ENCODE peak calls at places on chromosomes 6 and 20, in ten cellular contexts. One of them, this sample, is unnamed.
A peak's percentile ranks its signal among the peaks of the same experiment; 100 is the strongest.

GRCh38 chr6:161817881-161818280 is 544.0 kb upstream of the AGPAT4 start:
- DNase-seq in IMR-90: no peak
- DNase-seq in ascending aorta: no peak
- DNase-seq in endodermal cell: no peak
- DNase-seq in GM23248: no peak
- DNase-seq in body of pancreas: no peak
- DNase-seq in DND-41: no peak
- DNase-seq in pancreas: no peak
- DNase-seq in hepatocyte: no peak
- DNase-seq in CD4-positive, CD25-positive, alpha-beta regulatory T cell: no peak
- DNase-seq in this sample: no peak

GRCh38 chr6:140441256-140441655 is 1066.8 kb upstream of the CITED2 start:
- DNase-seq in IMR-90: peak; percentile 63
- DNase-seq in ascending aorta: no peak
- DNase-seq in endodermal cell: peak; percentile 85
- DNase-seq in GM23248: peak; percentile 28
- DNase-seq in body of pancreas: peak; percentile 48
- DNase-seq in DND-41: no peak
- DNase-seq in pancreas: no peak
- DNase-seq in hepatocyte: peak; percentile 76
- DNase-seq in CD4-positive, CD25-positive, alpha-beta regulatory T cell: no peak
- DNase-seq in this sample: no peak

GRCh38 chr20:4894981-4895381 is 106.3 kb downstream of the SLC23A2 start:
- DNase-seq in IMR-90: no peak
- DNase-seq in ascending aorta: no peak
- DNase-seq in endodermal cell: no peak
- DNase-seq in GM23248: no peak
- DNase-seq in body of pancreas: peak; percentile 9
- DNase-seq in DND-41: no peak
- DNase-seq in pancreas: no peak
- DNase-seq in hepatocyte: no peak
- DNase-seq in CD4-positive, CD25-positive, alpha-beta regulatory T cell: no peak
- DNase-seq in this sample: no peak

GRCh38 chr6:118660218-118660569 is 8.8 kb upstream of the CEP85L start:
- DNase-seq in IMR-90: no peak
- DNase-seq in ascending aorta: no peak
- DNase-seq in endodermal cell: no peak
- DNase-seq in GM23248: peak; percentile 27
- DNase-seq in body of pancreas: no peak
- DNase-seq in DND-41: peak; percentile 92
- DNase-seq in pancreas: no peak
- DNase-seq in hepatocyte: peak; percentile 50
- DNase-seq in CD4-positive, CD25-positive, alpha-beta regulatory T cell: peak; percentile 42
- DNase-seq in this sample: peak; percentile 67

GRCh38 chr6:90144396-90144795 is 152.2 kb downstream of the BACH2 start:
- DNase-seq in IMR-90: no peak
- DNase-seq in ascending aorta: no peak
- DNase-seq in endodermal cell: no peak
- DNase-seq in GM23248: no peak
- DNase-seq in body of pancreas: no peak
- DNase-seq in DND-41: no peak
- DNase-seq in pancreas: no peak
- DNase-seq in hepatocyte: no peak
- DNase-seq in CD4-positive, CD25-positive, alpha-beta regulatory T cell: no peak
- DNase-seq in this sample: no peak

GRCh38 chr20:62759981-62760431 is 36.3 kb upstream of the MRGBP start:
- DNase-seq in IMR-90: no peak
- DNase-seq in ascending aorta: no peak
- DNase-seq in endodermal cell: no peak
- DNase-seq in GM23248: no peak
- DNase-seq in body of pancreas: no peak
- DNase-seq in DND-41: no peak
- DNase-seq in pancreas: peak; percentile 31
- DNase-seq in hepatocyte: no peak
- DNase-seq in CD4-positive, CD25-positive, alpha-beta regulatory T cell: no peak
- DNase-seq in this sample: no peak

GRCh38 chr6:77440206-77440976 is 22.9 kb downstream of the HTR1B start:
- DNase-seq in IMR-90: peak; percentile 94
- DNase-seq in ascending aorta: no peak
- DNase-seq in endodermal cell: no peak
- DNase-seq in GM23248: no peak
- DNase-seq in body of pancreas: no peak
- DNase-seq in DND-41: no peak
- DNase-seq in pancreas: no peak
- DNase-seq in hepatocyte: no peak
- DNase-seq in CD4-positive, CD25-positive, alpha-beta regulatory T cell: no peak
- DNase-seq in this sample: no peak

GRCh38 chr6:167005350-167006159 is 6.4 kb downstream of the CEP43 start:
- DNase-seq in IMR-90: no peak
- DNase-seq in ascending aorta: no peak
- DNase-seq in endodermal cell: no peak
- DNase-seq in GM23248: no peak
- DNase-seq in body of pancreas: peak; percentile 6
- DNase-seq in DND-41: no peak
- DNase-seq in pancreas: peak; percentile 44
- DNase-seq in hepatocyte: no peak
- DNase-seq in CD4-positive, CD25-positive, alpha-beta regulatory T cell: no peak
- DNase-seq in this sample: no peak

GRCh38 chr6:2931970-2932748 is 29.1 kb upstream of the SERPINB9 start:
- DNase-seq in IMR-90: peak; percentile 68
- DNase-seq in ascending aorta: peak; percentile 58
- DNase-seq in endodermal cell: peak; percentile 99
- DNase-seq in GM23248: peak; percentile 73
- DNase-seq in body of pancreas: peak; percentile 89
- DNase-seq in DND-41: peak; percentile 80
- DNase-seq in pancreas: peak; percentile 77
- DNase-seq in hepatocyte: peak; percentile 87
- DNase-seq in CD4-positive, CD25-positive, alpha-beta regulatory T cell: peak; percentile 73
- DNase-seq in this sample: peak; percentile 84

GRCh38 chr6:4714961-4715501 is 61.2 kb upstream of the CDYL start:
- DNase-seq in IMR-90: no peak
- DNase-seq in ascending aorta: no peak
- DNase-seq in endodermal cell: no peak
- DNase-seq in GM23248: no peak
- DNase-seq in body of pancreas: no peak
- DNase-seq in DND-41: no peak
- DNase-seq in pancreas: no peak
- DNase-seq in hepatocyte: peak; percentile 12
- DNase-seq in CD4-positive, CD25-positive, alpha-beta regulatory T cell: no peak
- DNase-seq in this sample: no peak

GRCh38 chr20:59268827-59269226 is 31.6 kb upstream of the EDN3 start:
- DNase-seq in IMR-90: no peak
- DNase-seq in ascending aorta: no peak
- DNase-seq in endodermal cell: peak; percentile 72
- DNase-seq in GM23248: no peak
- DNase-seq in body of pancreas: no peak
- DNase-seq in DND-41: no peak
- DNase-seq in pancreas: no peak
- DNase-seq in hepatocyte: no peak
- DNase-seq in CD4-positive, CD25-positive, alpha-beta regulatory T cell: no peak
- DNase-seq in this sample: no peak

GRCh38 chr6:116047173-116047933 is 13.3 kb downstream of the FRK start:
- DNase-seq in IMR-90: peak; percentile 50
- DNase-seq in ascending aorta: no peak
- DNase-seq in endodermal cell: no peak
- DNase-seq in GM23248: peak; percentile 56
- DNase-seq in body of pancreas: peak; percentile 3
- DNase-seq in DND-41: no peak
- DNase-seq in pancreas: no peak
- DNase-seq in hepatocyte: peak; percentile 43
- DNase-seq in CD4-positive, CD25-positive, alpha-beta regulatory T cell: no peak
- DNase-seq in this sample: no peak

GRCh38 chr6:16299861-16300260 is 61.5 kb downstream of the GMPR start:
- DNase-seq in IMR-90: no peak
- DNase-seq in ascending aorta: no peak
- DNase-seq in endodermal cell: no peak
- DNase-seq in GM23248: no peak
- DNase-seq in body of pancreas: no peak
- DNase-seq in DND-41: no peak
- DNase-seq in pancreas: no peak
- DNase-seq in hepatocyte: no peak
- DNase-seq in CD4-positive, CD25-positive, alpha-beta regulatory T cell: no peak
- DNase-seq in this sample: no peak

DNA sequence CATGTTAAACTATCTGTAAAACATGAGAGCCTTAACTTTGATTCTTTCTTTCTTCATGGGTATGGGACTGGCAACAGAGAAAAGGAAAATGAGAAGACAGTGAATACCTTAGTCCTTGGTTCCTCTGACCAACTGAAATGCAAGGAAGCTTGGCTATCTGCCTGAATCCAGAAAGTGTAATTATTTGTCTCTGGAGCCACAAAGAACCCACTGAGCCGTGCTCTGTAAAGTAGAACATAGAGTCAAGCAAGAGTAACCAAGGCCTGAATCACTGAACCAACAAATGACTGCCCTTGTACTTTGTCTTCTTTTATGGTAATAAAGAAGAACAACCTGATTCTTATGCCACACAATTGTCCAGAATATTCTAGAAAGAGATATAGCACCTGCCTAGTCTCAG is 27.6 kb downstream of the PKHD1 start:
- DNase-seq in IMR-90: no peak
- DNase-seq in ascending aorta: no peak
- DNase-seq in endodermal cell: no peak
- DNase-seq in GM23248: no peak
- DNase-seq in body of pancreas: no peak
- DNase-seq in DND-41: no peak
- DNase-seq in pancreas: no peak
- DNase-seq in hepatocyte: no peak
- DNase-seq in CD4-positive, CD25-positive, alpha-beta regulatory T cell: no peak
- DNase-seq in this sample: no peak
- H3K27ac ChIP-seq in IMR-90: no peak overlapping the region
- H3K27ac ChIP-seq in ascending aorta: no peak overlapping the region
- H3K27ac ChIP-seq in endodermal cell: no peak overlapping the region
- H3K27ac ChIP-seq in GM23248: no peak overlapping the region
- H3K27ac ChIP-seq in body of pancreas: no peak overlapping the region
- H3K27ac ChIP-seq in DND-41: no peak overlapping the region
- H3K27ac ChIP-seq in pancreas: no peak overlapping the region
- H3K27ac ChIP-seq in hepatocyte: no peak overlapping the region
- H3K27ac ChIP-seq in CD4-positive, CD25-positive, alpha-beta regulatory T cell: no peak overlapping the region
- H3K27ac ChIP-seq in this sample: no peak overlapping the region

GRCh38 chr6:45422541-45423110 is 44.9 kb upstream of the SUPT3H start:
- DNase-seq in IMR-90: peak; percentile 55
- DNase-seq in ascending aorta: no peak
- DNase-seq in endodermal cell: peak; percentile 84
- DNase-seq in GM23248: peak; percentile 73
- DNase-seq in body of pancreas: peak; percentile 31
- DNase-seq in DND-41: peak; percentile 75
- DNase-seq in pancreas: peak; percentile 29
- DNase-seq in hepatocyte: peak; percentile 38
- DNase-seq in CD4-positive, CD25-positive, alpha-beta regulatory T cell: peak; percentile 44
- DNase-seq in this sample: peak; percentile 37

GRCh38 chr6:45423111-45423900 is 45.6 kb upstream of the SUPT3H start:
- DNase-seq in IMR-90: no peak
- DNase-seq in ascending aorta: no peak
- DNase-seq in endodermal cell: peak; percentile 80
- DNase-seq in GM23248: peak; percentile 70
- DNase-seq in body of pancreas: peak; percentile 7
- DNase-seq in DND-41: no peak
- DNase-seq in pancreas: no peak
- DNase-seq in hepatocyte: peak; percentile 28
- DNase-seq in CD4-positive, CD25-positive, alpha-beta regulatory T cell: no peak
- DNase-seq in this sample: no peak

GRCh38 chr6:45421700-45422540 is 44.2 kb upstream of the SUPT3H start:
- DNase-seq in IMR-90: peak; percentile 67
- DNase-seq in ascending aorta: no peak
- DNase-seq in endodermal cell: peak; percentile 79
- DNase-seq in GM23248: peak; percentile 82
- DNase-seq in body of pancreas: peak; percentile 46
- DNase-seq in DND-41: peak; percentile 65
- DNase-seq in pancreas: peak; percentile 30
- DNase-seq in hepatocyte: peak; percentile 70
- DNase-seq in CD4-positive, CD25-positive, alpha-beta regulatory T cell: peak; percentile 25
- DNase-seq in this sample: peak; percentile 44

GRCh38 chr6:45424628-45424955 is 46.9 kb upstream of the SUPT3H start:
- DNase-seq in IMR-90: no peak
- DNase-seq in ascending aorta: no peak
- DNase-seq in endodermal cell: no peak
- DNase-seq in GM23248: no peak
- DNase-seq in body of pancreas: no peak
- DNase-seq in DND-41: no peak
- DNase-seq in pancreas: no peak
- DNase-seq in hepatocyte: no peak
- DNase-seq in CD4-positive, CD25-positive, alpha-beta regulatory T cell: no peak
- DNase-seq in this sample: no peak

GRCh38 chr6:45423901-45424627 is 46.3 kb upstream of the SUPT3H start:
- DNase-seq in IMR-90: no peak
- DNase-seq in ascending aorta: no peak
- DNase-seq in endodermal cell: peak; percentile 77
- DNase-seq in GM23248: no peak
- DNase-seq in body of pancreas: peak; percentile 6
- DNase-seq in DND-41: no peak
- DNase-seq in pancreas: no peak
- DNase-seq in hepatocyte: peak; percentile 27
- DNase-seq in CD4-positive, CD25-positive, alpha-beta regulatory T cell: no peak
- DNase-seq in this sample: no peak
- H3K4me3 ChIP-seq in IMR-90: peak overlapping the region; percentile 99
- H3K4me3 ChIP-seq in ascending aorta: peak overlapping the region; percentile 71
- H3K4me3 ChIP-seq in endodermal cell: peak overlapping the region; percentile 81
- H3K4me3 ChIP-seq in GM23248: peak overlapping the region; percentile 98
- H3K4me3 ChIP-seq in body of pancreas: no peak overlapping the region
- H3K4me3 ChIP-seq in DND-41: peak overlapping the region; percentile 69
- H3K4me3 ChIP-seq in pancreas: peak overlapping the region; percentile 27
- H3K4me3 ChIP-seq in hepatocyte: peak overlapping the region; percentile 64
- H3K4me3 ChIP-seq in CD4-positive, CD25-positive, alpha-beta regulatory T cell: peak overlapping the region; percentile 58
- H3K4me3 ChIP-seq in this sample: peak overlapping the region; percentile 83

DNA sequence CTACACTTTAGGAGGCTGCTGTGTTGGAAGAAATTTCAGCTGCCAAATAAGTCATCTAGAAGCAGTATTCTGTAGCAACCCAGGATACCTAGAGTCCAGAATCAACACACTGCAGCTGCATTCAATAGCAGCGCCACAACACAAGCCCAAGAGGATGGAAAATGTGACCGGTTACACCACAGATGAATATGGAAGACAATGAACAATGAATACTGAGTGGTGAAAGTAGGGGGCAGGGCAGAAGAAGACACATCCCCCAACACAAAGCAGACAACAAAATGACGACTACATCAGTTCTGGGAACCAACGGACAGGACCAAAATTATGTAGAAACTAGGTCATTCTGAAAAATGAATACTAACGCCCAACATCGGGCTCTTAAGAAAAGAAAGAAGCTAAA is 38.2 kb downstream of the KIF6 start:
- DNase-seq in IMR-90: no peak
- DNase-seq in ascending aorta: no peak
- DNase-seq in endodermal cell: no peak
- DNase-seq in GM23248: no peak
- DNase-seq in body of pancreas: no peak
- DNase-seq in DND-41: no peak
- DNase-seq in pancreas: no peak
- DNase-seq in hepatocyte: no peak
- DNase-seq in CD4-positive, CD25-positive, alpha-beta regulatory T cell: no peak
- DNase-seq in this sample: no peak
- H3K27ac ChIP-seq in IMR-90: no peak overlapping the region
- H3K27ac ChIP-seq in ascending aorta: no peak overlapping the region
- H3K27ac ChIP-seq in endodermal cell: no peak overlapping the region
- H3K27ac ChIP-seq in GM23248: no peak overlapping the region
- H3K27ac ChIP-seq in body of pancreas: no peak overlapping the region
- H3K27ac ChIP-seq in DND-41: no peak overlapping the region
- H3K27ac ChIP-seq in pancreas: no peak overlapping the region
- H3K27ac ChIP-seq in hepatocyte: no peak overlapping the region
- H3K27ac ChIP-seq in CD4-positive, CD25-positive, alpha-beta regulatory T cell: no peak overlapping the region
- H3K27ac ChIP-seq in this sample: no peak overlapping the region

GRCh38 chr6:70806086-70806485 is 138.4 kb downstream of the SMAP1 start:
- DNase-seq in IMR-90: no peak
- DNase-seq in ascending aorta: no peak
- DNase-seq in endodermal cell: no peak
- DNase-seq in GM23248: no peak
- DNase-seq in body of pancreas: no peak
- DNase-seq in DND-41: no peak
- DNase-seq in pancreas: no peak
- DNase-seq in hepatocyte: no peak
- DNase-seq in CD4-positive, CD25-positive, alpha-beta regulatory T cell: no peak
- DNase-seq in this sample: no peak
- H3K4me3 ChIP-seq in IMR-90: no peak overlapping the region
- H3K4me3 ChIP-seq in ascending aorta: no peak overlapping the region
- H3K4me3 ChIP-seq in endodermal cell: no peak overlapping the region
- H3K4me3 ChIP-seq in GM23248: no peak overlapping the region
- H3K4me3 ChIP-seq in body of pancreas: no peak overlapping the region
- H3K4me3 ChIP-seq in DND-41: no peak overlapping the region
- H3K4me3 ChIP-seq in pancreas: no peak overlapping the region
- H3K4me3 ChIP-seq in hepatocyte: no peak overlapping the region
- H3K4me3 ChIP-seq in CD4-positive, CD25-positive, alpha-beta regulatory T cell: no peak overlapping the region
- H3K4me3 ChIP-seq in this sample: no peak overlapping the region